ENCODE peak calls at places on chromosomes 13 and 19, in six cellular contexts. L is body of pancreas, Z is uterus, J is small intestine, T is NT2/D1, W is OCI-LY7. S is an unnamed sample.

GRCh38 chr13:100610399-100611347 is 22.1 kb upstream of the GGACT start:
- DNase-seq in L (no peak), Z (no peak), J (no peak), T (no peak), W (peak; percentile 37), S (no peak)

GRCh38 chr13:107130516-107130915 is 562.6 kb upstream of the ARGLU1 start:
- DNase-seq in L (no peak), Z (no peak), J (no peak), T (no peak), W (no peak), S (no peak)

GRCh38 chr19:51572908-51573307 is 1.8 kb downstream of the ZNF175 start:
- DNase-seq in L (no peak), Z (no peak), J (no peak), T (no peak), W (no peak), S (no peak)

GRCh38 chr13:103133551-103133950 is 67.3 kb upstream of the SLC10A2 start:
- DNase-seq in L (peak; percentile 9), Z (no peak), J (no peak), T (no peak), W (no peak), S (no peak)

GRCh38 chr13:92175330-92175729 is 776.9 kb downstream of the GPC5 start:
- DNase-seq in L (peak; percentile 22), Z (no peak), J (peak; percentile 10), T (peak; percentile 11), W (peak; percentile 51), S (no peak)

GRCh38 chr19:38059897-38060296 is 152.9 kb downstream of the SIPA1L3 start:
- DNase-seq in L (no peak), Z (no peak), J (no peak), T (no peak), W (peak; percentile 28), S (no peak)

GRCh38 chr13:40590112-40590862 is 76.2 kb downstream of the FOXO1 start:
- DNase-seq in L (no peak), Z (no peak), J (no peak), T (no peak), W (no peak), S (no peak)

GRCh38 chr19:30664358-30665058 is 292.3 kb downstream of the ZNF536 start:
- DNase-seq in L (peak; percentile 91), Z (no peak), J (peak; percentile 73), T (peak; percentile 9), W (peak; percentile 2), S (no peak)

GRCh38 chr13:25215253-25215575 is 43.1 kb upstream of the AMER2 start:
- DNase-seq in L (no peak), Z (no peak), J (no peak), T (no peak), W (no peak), S (no peak)

GRCh38 chr13:98528663-98529064 is 48.2 kb downstream of the STK24 start:
- DNase-seq in L (no peak), Z (no peak), J (no peak), T (no peak), W (no peak), S (no peak)

GRCh38 chr19:17052439-17052838 is 22.8 kb downstream of the HAUS8 start:
- DNase-seq in L (peak; percentile 38), Z (peak; percentile 35), J (peak; percentile 43), T (peak; percentile 55), W (peak; percentile 44), S (peak; percentile 64)

GRCh38 chr13:56773148-56773547 is 367.6 kb upstream of the PRR20A start:
- DNase-seq in L (no peak), Z (no peak), J (no peak), T (no peak), W (no peak), S (no peak)

GRCh38 chr19:31356587-31357314 is 7.5 kb upstream of the TSHZ3 start:
- DNase-seq in L (peak; percentile 60), Z (no peak), J (peak; percentile 29), T (no peak), W (no peak), S (peak; percentile 24)

GRCh38 chr13:111210945-111211469 is 95.9 kb downstream of the ARHGEF7 start:
- DNase-seq in L (no peak), Z (no peak), J (no peak), T (no peak), W (no peak), S (no peak)

GRCh38 chr13:105638446-105638845 is 897.0 kb downstream of the EFNB2 start:
- DNase-seq in L (no peak), Z (no peak), J (no peak), T (no peak), W (no peak), S (no peak)

GRCh38 chr13:23289917-23290357 is 109.2 kb downstream of the SGCG start:
- DNase-seq in L (no peak), Z (no peak), J (no peak), T (no peak), W (no peak), S (no peak)

GRCh38 chr19:21603431-21604153 is 98.2 kb downstream of the ZNF429 start:
- DNase-seq in L (no peak), Z (no peak), J (no peak), T (no peak), W (no peak), S (no peak)

GRCh38 chr19:46890423-46891170 is 29.8 kb downstream of the ARHGAP35 start:
- DNase-seq in L (peak; percentile 13), Z (no peak), J (peak; percentile 96), T (no peak), W (no peak), S (no peak)

DNA sequence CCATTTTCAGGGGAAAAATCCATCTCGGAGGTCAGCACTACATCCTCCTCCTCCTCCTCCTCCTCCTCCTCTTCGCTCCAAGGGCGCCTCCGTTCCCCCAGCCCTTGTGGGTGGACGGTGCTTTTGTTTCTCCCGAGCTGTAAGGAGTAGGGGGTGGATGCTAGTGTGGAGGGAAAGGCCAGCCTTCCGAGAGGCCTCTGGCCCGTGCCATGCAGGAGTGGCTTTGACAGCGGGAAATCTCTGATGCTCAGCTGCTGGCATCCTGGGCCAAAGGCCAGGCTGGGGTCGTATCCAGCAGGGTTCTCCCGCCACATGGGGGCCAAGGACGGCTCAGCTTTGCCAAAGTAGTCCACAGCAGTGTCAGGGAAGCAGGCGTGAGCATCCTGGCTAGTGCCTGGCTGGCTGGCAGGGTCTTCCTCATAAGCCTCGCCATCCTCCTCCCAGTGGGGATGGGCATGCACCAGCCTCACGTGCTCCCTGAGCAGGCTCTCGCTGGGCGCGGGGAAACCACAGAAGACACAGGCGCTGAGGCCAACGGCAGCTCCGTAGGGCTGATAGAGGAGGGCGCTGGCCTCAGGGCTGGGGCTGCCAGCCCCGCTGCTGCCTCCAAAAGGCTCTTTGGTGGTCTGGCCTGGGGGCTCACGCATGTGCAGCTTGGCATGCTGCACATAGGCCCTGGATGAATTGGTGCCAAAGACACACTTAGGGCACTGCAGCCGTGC is 10.5 kb downstream of the WIZ start:
- DNase-seq in L (no peak), Z (no peak), J (no peak), T (no peak), W (no peak), S (no peak)
- H3K4me3 ChIP-seq in L (no peak overlapping the region), Z (no peak overlapping the region), J (no peak overlapping the region), T (no peak overlapping the region), W (no peak overlapping the region), S (no peak overlapping the region)

GRCh38 chr13:46179576-46180368 is 2.2 kb downstream of the LCP1 start:
- DNase-seq in L (peak; percentile 30), Z (no peak), J (peak; percentile 43), T (no peak), W (peak; percentile 72), S (peak; percentile 70)

GRCh38 chr13:46183018-46183940 is 1.3 kb upstream of the LCP1 start:
- DNase-seq in L (no peak), Z (no peak), J (no peak), T (no peak), W (peak; percentile 43), S (no peak)

GRCh38 chr13:46182491-46182877 is 507 bp upstream of the LCP1 start:
- DNase-seq in L (no peak), Z (no peak), J (no peak), T (no peak), W (no peak), S (no peak)

GRCh38 chr13:46180393-46180792 is 1.6 kb downstream of the LCP1 start:
- DNase-seq in L (no peak), Z (no peak), J (no peak), T (no peak), W (no peak), S (no peak)

DNA sequence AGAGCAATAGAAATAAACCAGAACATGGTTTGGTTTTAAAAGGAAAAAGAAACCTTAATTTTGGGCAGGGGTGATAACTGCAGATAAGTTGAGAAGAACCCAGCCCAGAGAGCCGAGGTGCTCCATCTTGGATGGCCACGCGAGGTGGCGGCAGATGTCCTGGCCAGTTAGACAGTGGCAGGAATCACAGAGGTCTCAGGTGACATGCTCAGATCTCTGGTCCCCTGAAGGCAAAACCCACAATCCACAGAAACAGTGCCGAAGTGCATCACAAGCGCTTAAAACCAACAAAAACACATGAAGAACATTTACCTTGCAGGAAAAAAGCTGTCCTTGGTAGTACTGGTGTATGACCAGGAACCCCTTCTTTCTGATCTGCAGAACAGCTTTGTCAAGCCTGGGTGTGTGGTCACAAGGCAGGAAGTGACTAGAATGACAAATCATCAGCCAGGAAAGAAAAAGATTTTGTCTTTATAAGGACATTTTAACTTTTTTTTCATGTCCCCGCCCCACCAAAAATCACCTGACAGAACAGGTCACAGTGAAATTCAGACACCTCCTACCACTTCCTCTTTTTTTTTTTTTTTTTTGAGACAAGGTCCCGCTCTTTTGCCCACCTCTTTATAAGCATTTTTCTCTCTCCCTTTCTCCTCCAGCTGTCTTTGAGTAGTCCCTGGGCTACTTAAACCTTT is at the start of gene LCP1:
- DNase-seq in L (no peak), Z (no peak), J (peak; percentile 75), T (no peak), W (peak; percentile 97), S (peak; percentile 44)
- H3K4me3 ChIP-seq in L (no peak within 1 kb of the TSS), Z (no peak within 1 kb of the TSS), J (peak within 1 kb of the TSS; percentile 47), T (no peak within 1 kb of the TSS), W (peak within 1 kb of the TSS; percentile 92), S (peak within 1 kb of the TSS; percentile 12)

DNA sequence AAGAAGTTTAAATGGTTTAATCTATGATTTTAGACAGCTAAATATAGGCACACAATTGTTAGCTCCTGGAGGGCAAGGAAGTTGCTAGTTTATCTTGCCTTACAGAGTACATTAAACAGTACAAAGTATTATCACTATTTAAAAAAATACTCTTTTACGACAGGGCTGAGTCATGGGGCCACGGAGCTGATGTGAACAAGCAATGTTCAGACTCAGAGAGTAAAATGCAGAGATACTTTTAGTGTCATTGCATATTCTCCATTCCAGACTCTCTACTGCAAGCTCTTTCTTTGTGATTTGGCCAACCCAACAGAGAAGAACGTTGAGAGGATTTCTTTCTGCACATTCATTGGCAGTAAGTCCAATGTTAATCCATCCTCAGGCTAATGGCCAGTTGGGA is 352.4 kb downstream of the SPRY2 start:
- DNase-seq in L (no peak), Z (no peak), J (peak; percentile 84), T (no peak), W (no peak), S (peak; percentile 51)
- H3K4me3 ChIP-seq in L (no peak overlapping the region), Z (no peak overlapping the region), J (no peak overlapping the region), T (no peak overlapping the region), W (no peak overlapping the region), S (no peak overlapping the region)

DNA sequence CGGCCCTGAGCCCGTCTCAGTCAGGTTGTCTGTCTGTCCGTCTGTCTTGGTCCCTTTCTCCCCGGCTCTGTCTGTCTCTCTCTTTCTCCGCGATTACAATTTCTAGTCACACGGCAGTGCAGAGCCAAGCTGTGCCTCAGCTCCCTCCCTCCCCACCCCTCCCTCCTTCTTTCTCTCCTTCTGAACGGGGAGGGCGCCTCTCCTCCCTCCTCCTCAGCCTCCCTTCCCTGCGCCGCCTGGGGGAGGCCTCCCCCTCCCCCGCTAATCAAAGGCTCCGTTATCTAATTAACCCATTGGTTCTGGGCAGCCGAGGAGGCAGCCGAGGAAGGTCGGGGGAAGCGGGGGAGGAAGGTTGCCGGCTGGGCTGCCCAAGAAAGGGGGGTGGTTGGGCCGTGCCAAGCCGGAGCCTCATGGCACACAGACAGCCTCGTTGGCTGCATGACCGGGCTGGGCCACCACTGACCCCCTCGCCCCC is 16.5 kb downstream of the LRRC4B start:
- DNase-seq in L (no peak), Z (no peak), J (no peak), T (no peak), W (no peak), S (no peak)
- H3K4me3 ChIP-seq in L (no peak overlapping the region), Z (peak overlapping the region; percentile 15), J (no peak overlapping the region), T (peak overlapping the region; percentile 51), W (no peak overlapping the region), S (no peak overlapping the region)

S was measured in transverse colon.